ENCODE peak calls at places on chromosomes 12 and 14, in five cellular contexts. X is GM13977, G is GM20000, F is fibroblast of the aortic adventitia, H is upper lobe of left lung. O is an unnamed sample.

GRCh38 chr12:51368640-51369517 is 22.3 kb downstream of the GALNT6 start:
- DNase-seq in G (peak), H (no peak), F (no peak), X (peak), O (peak)

GRCh38 chr12:10113920-10114319 is 15.1 kb upstream of the CLEC1A start:
- DNase-seq in F (no peak), G (no peak), H (no peak), X (no peak), O (no peak)

GRCh38 chr14:89041245-89041585 is 216.8 kb downstream of the TTC8 start:
- DNase-seq in X (no peak), F (no peak), G (no peak), H (peak), O (no peak)

GRCh38 chr12:105013892-105014291 is 27.8 kb downstream of the NOPCHAP1 start:
- DNase-seq in G (no peak), X (no peak), H (no peak), F (no peak), O (no peak)

GRCh38 chr12:76252031-76252430 is 96.2 kb downstream of the BBS10 start:
- DNase-seq in X (no peak), F (no peak), H (peak), G (no peak), O (no peak)

GRCh38 chr12:12461923-12462315 is 100.7 kb downstream of the DUSP16 start:
- DNase-seq in X (no peak), H (no peak), F (no peak), G (no peak), O (no peak)

GRCh38 chr12:113297214-113297587 is 37.7 kb downstream of the SLC8B1 start:
- DNase-seq in F (no peak), H (no peak), G (no peak), X (no peak), O (no peak)

GRCh38 chr12:18068355-18068754 is 21.6 kb downstream of the RERGL start:
- DNase-seq in G (no peak), X (no peak), H (no peak), F (no peak), O (no peak)

GRCh38 chr12:75738486-75738885 is 227.1 kb upstream of the KRR1 start:
- DNase-seq in G (peak), F (peak), H (no peak), X (peak), O (peak)

GRCh38 chr12:53624453-53624852 is 1.7 kb downstream of the ATF7 start:
- DNase-seq in G (no peak), H (no peak), F (peak), X (no peak), O (no peak)

GRCh38 chr12:122086641-122087285 is 8.2 kb downstream of the MLXIP start:
- DNase-seq in G (no peak), X (no peak), F (no peak), H (no peak), O (no peak)

GRCh38 chr12:54371328-54372112 is 7.2 kb upstream of the GPR84 start:
- DNase-seq in X (no peak), H (peak), G (no peak), F (peak), O (no peak)

GRCh38 chr12:68393398-68393797 is 61.2 kb upstream of the MDM1 start:
- DNase-seq in H (no peak), G (no peak), X (no peak), F (no peak), O (no peak)

DNA sequence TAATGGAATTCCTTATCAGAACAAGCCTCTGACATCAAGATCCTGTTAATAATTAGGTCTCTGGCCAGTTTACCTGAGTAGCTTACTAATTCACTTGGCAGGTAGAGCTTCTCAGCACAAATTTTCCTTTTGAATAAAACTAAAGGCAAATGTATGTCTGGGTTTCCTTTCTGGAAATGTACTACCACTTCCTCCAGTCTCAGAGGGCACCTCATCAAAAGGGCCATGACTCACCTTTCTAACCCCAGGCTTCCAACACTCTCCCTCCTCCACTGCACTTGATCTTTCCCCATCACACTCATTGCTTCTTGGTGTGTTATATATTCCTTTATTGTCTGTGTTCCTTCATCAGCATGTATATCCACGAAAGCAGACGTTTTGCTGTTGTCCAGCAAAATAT is 90.5 kb downstream of the SLC2A13 start:
- DNase-seq in G (no peak), X (no peak), F (no peak), H (no peak), O (no peak)
- TF ChIP-seq CTCF in G (no peak), X (no peak), F (no peak), H (no peak), O (no peak)

GRCh38 chr12:93979189-93979588 is 169.2 kb upstream of the PLXNC1 start:
- DNase-seq in X (peak), F (peak), G (peak), H (no peak), O (peak)
- TF ChIP-seq CTCF in X (peak), F (peak), G (peak), H (no peak), O (peak)

DNA sequence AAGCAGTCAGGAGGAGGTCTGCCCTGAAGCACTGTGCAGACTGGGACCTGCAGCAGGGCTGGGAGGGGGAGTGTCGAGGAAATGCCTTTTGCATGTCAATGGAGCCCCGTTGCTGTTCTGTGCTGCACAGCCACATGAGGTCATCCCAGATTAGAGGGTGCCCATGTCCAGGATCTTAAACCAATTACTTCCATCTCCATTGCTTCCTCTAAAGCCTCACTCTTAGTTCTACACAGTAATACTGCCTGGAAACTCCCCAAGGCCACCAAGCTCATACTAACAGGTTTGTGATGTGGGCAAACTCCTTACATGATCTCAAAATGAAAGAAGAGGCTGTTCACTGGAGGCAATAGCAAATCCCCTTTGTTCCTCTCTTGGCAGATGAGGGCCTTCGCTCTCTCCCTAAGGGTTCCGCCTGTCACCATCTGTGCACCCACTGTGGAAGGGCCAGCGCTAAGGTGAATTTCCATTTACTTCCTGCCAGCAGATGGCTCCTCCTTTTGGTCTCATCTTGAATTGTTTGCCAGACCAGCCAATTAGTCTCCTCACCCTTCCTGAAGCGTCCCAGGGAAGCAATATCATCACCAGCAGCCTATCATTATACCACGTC is 35.4 kb upstream of the LTA4H start:
- DNase-seq in G (peak), F (peak), X (peak), H (no peak), O (no peak)
- TF ChIP-seq CTCF in G (no peak), F (no peak), X (peak), H (no peak), O (peak)

GRCh38 chr12:47886471-47887240 is 18.1 kb downstream of the VDR start:
- DNase-seq in X (no peak), H (no peak), F (peak), G (no peak), O (no peak)
- TF ChIP-seq CTCF in X (no peak), H (no peak), F (peak), G (no peak), O (no peak)

GRCh38 chr12:25960926-25961325 is 2.4 kb downstream of the RASSF8 start:
- DNase-seq in H (no peak), G (no peak), F (peak), X (no peak), O (no peak)

GRCh38 chr12:25959069-25959961 is 833 bp downstream of the RASSF8 start:
- DNase-seq in X (no peak), H (peak), F (peak), G (peak), O (peak)

GRCh38 chr12:25957898-25958253 is 606 bp upstream of the RASSF8 start:
- DNase-seq in F (peak), G (peak), H (no peak), X (no peak), O (no peak)

GRCh38 chr12:25960176-25960575 is 1.7 kb downstream of the RASSF8 start:
- DNase-seq in X (no peak), F (peak), G (no peak), H (no peak), O (no peak)

DNA sequence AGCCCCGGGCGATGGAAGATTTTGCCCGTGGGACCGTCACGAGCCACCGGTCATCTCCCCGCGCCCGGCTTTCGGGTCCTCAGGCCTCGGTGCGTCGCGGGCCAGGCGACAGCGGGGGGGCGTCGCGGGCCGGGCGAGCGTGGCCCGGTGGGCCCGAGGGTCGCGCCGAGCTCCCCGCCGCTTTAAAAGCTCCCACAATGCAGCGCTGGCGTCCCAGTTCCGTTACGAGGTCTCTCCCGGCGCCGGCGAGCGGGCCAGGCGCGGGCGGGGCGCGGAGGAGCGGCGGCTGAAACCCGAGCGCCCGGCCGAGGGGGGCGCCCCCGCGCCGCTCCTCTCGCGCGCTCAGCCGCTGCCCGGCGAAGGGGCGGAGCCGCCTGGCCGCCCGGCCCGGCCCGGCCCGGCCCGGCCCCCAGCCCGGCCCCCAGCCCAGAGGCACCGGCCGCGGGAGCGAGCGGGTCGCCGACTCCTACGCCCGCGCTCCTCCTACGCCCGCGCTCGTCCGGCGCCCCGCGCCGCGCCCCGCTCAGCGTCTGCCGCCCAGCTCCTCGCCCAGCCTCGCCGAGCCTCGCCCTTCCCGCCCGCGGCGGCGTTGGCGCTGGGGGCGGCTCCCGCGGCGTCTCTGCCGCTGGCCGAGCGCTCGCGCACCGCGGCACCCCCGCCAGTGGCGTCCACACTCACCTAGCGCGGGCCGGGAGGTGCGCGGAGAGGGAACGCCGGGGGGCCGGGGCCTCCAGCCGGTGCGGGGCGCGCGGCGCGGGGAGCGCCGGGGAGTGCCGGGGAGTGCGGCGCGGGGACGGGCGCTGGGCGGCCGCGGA is at the start of gene RASSF8:
- DNase-seq in H (peak), X (peak), F (peak), G (peak), O (peak)
- TF ChIP-seq CTCF in H (no peak), X (peak), F (no peak), G (no peak), O (peak)

GRCh38 chr12:116982721-116983502 is 72.2 kb downstream of the FBXW8 start:
- DNase-seq in F (peak), G (no peak), H (no peak), X (no peak), O (no peak)

GRCh38 chr12:116980083-116980482 is 69.3 kb downstream of the FBXW8 start:
- DNase-seq in X (no peak), H (no peak), F (no peak), G (no peak), O (no peak)

GRCh38 chr12:116979109-116979508 is 68.4 kb downstream of the FBXW8 start:
- DNase-seq in H (no peak), X (no peak), F (no peak), G (no peak), O (no peak)

GRCh38 chr12:116984098-116984497 is 73.3 kb downstream of the FBXW8 start:
- DNase-seq in H (no peak), X (no peak), F (no peak), G (no peak), O (no peak)
- TF ChIP-seq CTCF in H (no peak), X (no peak), F (no peak), G (no peak), O (no peak)

GRCh38 chr12:50188280-50188781 is 21.2 kb upstream of the CERS5 start:
- DNase-seq in F (peak), H (no peak), G (no peak), X (no peak), O (no peak)

GRCh38 chr12:50188875-50189575 is 21.9 kb upstream of the CERS5 start:
- DNase-seq in H (no peak), G (peak), F (no peak), X (peak), O (peak)

GRCh38 chr12:50185975-50186663 is 18.9 kb upstream of the CERS5 start:
- DNase-seq in F (peak), H (no peak), X (no peak), G (no peak), O (no peak)

GRCh38 chr12:50186667-50187066 is 19.5 kb upstream of the CERS5 start:
- DNase-seq in G (no peak), H (no peak), F (peak), X (no peak), O (no peak)

GRCh38 chr12:50187084-50187900 is 20.1 kb upstream of the CERS5 start:
- DNase-seq in H (no peak), G (peak), F (peak), X (peak), O (peak)
- TF ChIP-seq CTCF in H (no peak), G (no peak), F (no peak), X (no peak), O (no peak)

O was measured in GM10248.